ENCODE peak calls at places on chromosomes 3 and 15, in ten cellular contexts. X, B, G, E, S, K, L, C, T and H are unnamed samples.

GRCh38 chr15:71160976-71161375 is 45.7 kb downstream of the THSD4 start:
- DNase-seq in X (no peak), B (no peak), G (no peak), E (no peak), S (no peak), K (no peak), L (no peak), C (no peak), T (no peak), H (no peak)

GRCh38 chr3:58388550-58389061 is 45.0 kb downstream of the PDHB start:
- DNase-seq in X (no peak), B (peak), G (peak), E (no peak), S (no peak), K (peak), L (peak), C (peak), T (peak), H (peak)

GRCh38 chr3:98563661-98564281 is 29.6 kb downstream of the CPOX start:
- DNase-seq in X (no peak), B (no peak), G (no peak), E (no peak), S (no peak), K (peak), L (peak), C (no peak), T (no peak), H (no peak)

GRCh38 chr3:184156522-184156955 is 1.4 kb downstream of the DVL3 start:
- DNase-seq in X (peak), B (peak), G (peak), E (peak), S (no peak), K (peak), L (peak), C (peak), T (peak), H (peak)

GRCh38 chr15:76064375-76064774 is 4.6 kb downstream of the TMEM266 start:
- DNase-seq in X (no peak), B (no peak), G (no peak), E (no peak), S (no peak), K (no peak), L (no peak), C (no peak), T (peak), H (no peak)

GRCh38 chr3:17057316-17057715 is 172.6 kb downstream of the PLCL2 start:
- DNase-seq in X (no peak), B (no peak), G (no peak), E (no peak), S (no peak), K (peak), L (peak), C (no peak), T (no peak), H (no peak)

GRCh38 chr3:185720326-185720725 is 104.5 kb downstream of the IGF2BP2 start:
- DNase-seq in X (no peak), B (no peak), G (no peak), E (no peak), S (no peak), K (no peak), L (no peak), C (no peak), T (no peak), H (no peak)

GRCh38 chr3:46812237-46812791 is 50.9 kb downstream of the MYL3 start:
- DNase-seq in X (peak), B (peak), G (peak), E (peak), S (peak), K (peak), L (peak), C (no peak), T (peak), H (peak)

GRCh38 chr15:25687689-25688088 is 175.4 kb downstream of the ATP10A start:
- DNase-seq in X (no peak), B (no peak), G (no peak), E (no peak), S (no peak), K (no peak), L (no peak), C (no peak), T (no peak), H (no peak)

GRCh38 chr3:139520028-139520737 is 19.4 kb downstream of the RBP1 start:
- DNase-seq in X (no peak), B (peak), G (peak), E (peak), S (peak), K (peak), L (peak), C (no peak), T (no peak), H (no peak)

GRCh38 chr3:136783708-136784191 is 31.6 kb upstream of the STAG1 start:
- DNase-seq in X (no peak), B (no peak), G (no peak), E (no peak), S (peak), K (peak), L (peak), C (no peak), T (no peak), H (peak)

GRCh38 chr15:47334805-47335204 is 382.5 kb upstream of the SEMA6D start:
- DNase-seq in X (no peak), B (no peak), G (no peak), E (no peak), S (no peak), K (no peak), L (no peak), C (no peak), T (no peak), H (no peak)
- H3K4me2 ChIP-seq in X (no peak), B (no peak), G (no peak), E (no peak), S (no peak), K (no peak), L (no peak), C (no peak), T (no peak), H (no peak)

GRCh38 chr15:57319226-57319918 is 56.9 kb upstream of the CGNL1 start:
- DNase-seq in X (no peak), B (no peak), G (no peak), E (no peak), S (no peak), K (no peak), L (no peak), C (no peak), T (no peak), H (no peak)

GRCh38 chr15:57321973-57322601 is 54.2 kb upstream of the CGNL1 start:
- DNase-seq in X (no peak), B (peak), G (no peak), E (peak), S (no peak), K (no peak), L (no peak), C (no peak), T (no peak), H (peak)

GRCh38 chr15:57321485-57321884 is 54.8 kb upstream of the CGNL1 start:
- DNase-seq in X (no peak), B (no peak), G (no peak), E (no peak), S (no peak), K (no peak), L (no peak), C (no peak), T (no peak), H (no peak)

GRCh38 chr15:57319919-57320542 is 56.3 kb upstream of the CGNL1 start:
- DNase-seq in X (no peak), B (no peak), G (no peak), E (no peak), S (no peak), K (no peak), L (no peak), C (no peak), T (no peak), H (no peak)

GRCh38 chr15:57320543-57321220 is 55.6 kb upstream of the CGNL1 start:
- DNase-seq in X (no peak), B (no peak), G (peak), E (no peak), S (peak), K (peak), L (peak), C (no peak), T (no peak), H (peak)
- H3K4me2 ChIP-seq in X (no peak), B (no peak), G (no peak), E (no peak), S (no peak), K (peak), L (no peak), C (no peak), T (peak), H (no peak)

DNA sequence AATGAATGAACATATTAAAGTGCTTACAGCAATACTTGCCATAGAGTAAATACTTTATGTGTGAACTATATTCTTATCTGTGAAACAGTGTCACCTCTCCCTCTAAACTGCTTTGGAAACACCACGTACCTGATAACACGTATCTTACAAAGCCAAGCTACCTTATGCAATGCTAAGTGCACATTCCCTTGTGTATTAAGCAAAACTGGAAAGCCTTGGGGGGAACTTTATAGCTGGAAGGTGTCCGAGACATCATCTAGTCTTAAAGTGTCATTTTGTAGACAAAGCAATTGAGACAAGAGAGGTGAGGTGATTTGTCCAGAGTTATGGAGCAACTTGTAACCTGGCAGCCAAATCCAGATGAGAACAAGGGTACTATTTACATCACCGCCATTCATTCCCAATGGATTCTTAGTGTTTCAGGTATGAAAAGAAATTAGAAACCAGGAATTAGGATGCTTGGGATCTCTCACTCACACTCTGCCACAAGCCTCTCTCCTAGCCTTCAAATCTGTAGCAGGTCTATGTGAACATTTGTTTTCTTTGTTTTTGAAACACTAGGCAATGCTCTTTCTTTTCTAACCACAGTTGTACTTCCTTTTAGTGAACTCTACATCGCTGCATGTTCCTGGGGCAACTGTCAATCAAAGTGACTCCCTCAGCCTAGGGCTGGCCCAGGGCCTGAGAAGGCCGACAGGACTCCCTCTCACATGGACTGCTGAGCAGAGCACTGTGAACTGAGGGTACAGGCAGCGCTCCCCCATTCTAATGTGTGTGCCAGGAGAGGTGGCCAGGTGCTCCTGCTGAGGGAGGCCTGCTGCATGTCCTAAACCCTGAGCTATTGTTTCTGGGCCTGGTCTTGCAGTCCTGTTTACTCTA is 13.9 kb upstream of the MGLL start:
- DNase-seq in X (no peak), B (no peak), G (no peak), E (no peak), S (no peak), K (no peak), L (no peak), C (no peak), T (no peak), H (no peak)
- H3K4me2 ChIP-seq in X (no peak), B (no peak), G (no peak), E (no peak), S (no peak), K (no peak), L (no peak), C (no peak), T (no peak), H (no peak)

DNA sequence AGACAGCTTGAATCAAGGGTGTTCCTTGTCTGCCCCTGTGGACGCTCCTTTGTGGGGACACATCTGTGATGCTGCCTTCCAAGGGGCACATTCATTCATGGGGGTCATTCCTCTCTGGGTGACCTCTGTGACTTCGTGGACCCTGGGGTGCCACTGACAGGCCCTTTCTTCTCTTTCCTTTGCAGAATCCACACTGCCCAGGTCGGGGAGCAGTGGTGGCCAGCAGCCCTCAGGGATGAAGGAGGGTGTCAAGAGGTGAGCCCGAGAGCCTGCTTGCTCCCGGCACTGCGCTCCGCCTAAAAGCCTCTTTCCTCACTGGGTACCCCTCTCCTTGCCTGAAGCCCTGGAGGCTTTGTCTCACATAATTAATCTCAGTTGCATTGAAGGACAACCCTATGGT is 26.3 kb downstream of the CHCHD6 start:
- DNase-seq in X (no peak), B (no peak), G (no peak), E (no peak), S (no peak), K (no peak), L (no peak), C (no peak), T (no peak), H (no peak)
- H3K4me2 ChIP-seq in X (no peak), B (no peak), G (no peak), E (no peak), S (no peak), K (no peak), L (no peak), C (no peak), T (no peak), H (no peak)

GRCh38 chr3:52779011-52779410 is 1.6 kb downstream of the ITIH1 start:
- DNase-seq in X (no peak), B (no peak), G (no peak), E (no peak), S (no peak), K (no peak), L (no peak), C (no peak), T (no peak), H (no peak)
- H3K4me2 ChIP-seq in X (no peak), B (no peak), G (no peak), E (no peak), S (no peak), K (no peak), L (no peak), C (no peak), T (no peak), H (no peak)

DNA sequence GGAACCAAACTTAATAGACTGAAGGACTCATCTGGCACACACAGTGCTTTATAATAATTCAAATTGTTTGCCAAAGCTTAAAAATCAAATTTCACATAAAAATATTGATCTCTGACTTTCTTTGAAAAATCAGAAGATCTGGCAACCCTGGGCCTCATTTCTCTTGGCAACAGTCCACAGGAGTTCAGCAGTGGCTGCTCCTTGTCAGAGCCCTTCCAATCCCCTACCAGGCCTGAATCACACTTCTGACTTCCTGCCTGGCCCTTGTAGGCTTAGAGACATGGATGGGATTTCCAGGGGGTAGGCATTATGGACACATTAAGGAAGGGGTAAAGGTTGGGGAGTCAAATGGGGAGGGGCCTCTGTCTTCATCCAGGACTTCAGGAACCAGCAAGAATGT is 55.5 kb downstream of the PLS1 start:
- DNase-seq in X (no peak), B (no peak), G (no peak), E (no peak), S (no peak), K (no peak), L (no peak), C (no peak), T (no peak), H (no peak)
- H3K4me2 ChIP-seq in X (no peak), B (no peak), G (no peak), E (no peak), S (no peak), K (no peak), L (no peak), C (no peak), T (no peak), H (no peak)